ENCODE peak calls at places on chromosomes 1 and 21, in ten cellular contexts. N is mammary epithelial cell, U is hepatocyte, A is RWPE1, V is tibial nerve, C is epithelial cell of esophagus, D is ascending aorta, G is colonic mucosa, Y is psoas muscle, I is fibroblast of mammary gland. E is an unnamed sample.

GRCh38 chr1:221987860-221988520 is 246.1 kb upstream of the DUSP10 start:
- DNase-seq in N (peak; percentile 99), U (no peak), A (peak; percentile 91), V (no peak), C (peak; percentile 94), D (no peak), G (no peak), Y (no peak), I (peak; percentile 91), E (no peak)

GRCh38 chr1:150535511-150536281 is 13.5 kb upstream of the ADAMTSL4 start:
- DNase-seq in N (no peak), U (peak; percentile 6), A (no peak), V (no peak), C (peak; percentile 18), D (no peak), G (no peak), Y (peak; percentile 55), I (no peak), E (no peak)

GRCh38 chr1:10779201-10779600 is 17.2 kb downstream of the CASZ1 start:
- DNase-seq in N (peak; percentile 98), U (no peak), A (peak; percentile 89), V (no peak), C (peak; percentile 98), D (no peak), G (peak; percentile 84), Y (no peak), I (no peak), E (peak; percentile 56)

GRCh38 chr1:155078496-155079209 is at the start of gene EFNA3:
- DNase-seq in N (peak; percentile 48), U (peak; percentile 92), A (peak; percentile 84), V (peak; percentile 62), C (peak; percentile 77), D (no peak), G (peak; percentile 86), Y (peak; percentile 82), I (peak; percentile 46), E (peak; percentile 92)

GRCh38 chr1:115874497-115874896 is 33.6 kb upstream of the NHLH2 start:
- DNase-seq in N (no peak), U (no peak), A (no peak), V (no peak), C (peak; percentile 56), D (no peak), G (no peak), Y (no peak), I (no peak), E (no peak)

GRCh38 chr21:36976882-36977651 is 10.6 kb upstream of the HLCS start:
- DNase-seq in N (peak; percentile 54), U (peak; percentile 80), A (peak; percentile 62), V (peak; percentile 44), C (peak; percentile 66), D (no peak), G (no peak), Y (no peak), I (peak; percentile 82), E (no peak)

GRCh38 chr1:203166192-203166940 is 9.3 kb downstream of the MYBPH start:
- DNase-seq in N (no peak), U (peak; percentile 67), A (peak; percentile 46), V (no peak), C (peak; percentile 46), D (no peak), G (peak; percentile 59), Y (no peak), I (no peak), E (no peak)

GRCh38 chr21:27476696-27477095 is 509.8 kb upstream of the ADAMTS5 start:
- DNase-seq in N (no peak), U (peak; percentile 30), A (no peak), V (no peak), C (peak; percentile 7), D (no peak), G (no peak), Y (no peak), I (peak; percentile 68), E (no peak)

GRCh38 chr21:34764715-34765284 is 96.0 kb downstream of the CLIC6 start:
- DNase-seq in N (no peak), U (no peak), A (no peak), V (no peak), C (no peak), D (no peak), G (no peak), Y (no peak), I (no peak), E (no peak)

GRCh38 chr21:31198575-31198974 is 145.5 kb downstream of the TIAM1 start:
- DNase-seq in N (peak; percentile 38), U (peak; percentile 63), A (peak; percentile 49), V (peak; percentile 37), C (peak; percentile 63), D (no peak), G (no peak), Y (no peak), I (peak; percentile 74), E (no peak)

GRCh38 chr1:239987103-239987745 is 104.5 kb upstream of the FMN2 start:
- DNase-seq in N (peak; percentile 5), U (peak; percentile 72), A (no peak), V (peak; percentile 68), C (peak; percentile 51), D (no peak), G (peak; percentile 30), Y (no peak), I (peak; percentile 65), E (no peak)

GRCh38 chr1:200979574-200980451 is 43.7 kb downstream of the KIF21B start:
- DNase-seq in N (peak; percentile 8), U (peak; percentile 36), A (peak; percentile 66), V (no peak), C (peak; percentile 30), D (no peak), G (peak; percentile 72), Y (no peak), I (peak; percentile 19), E (no peak)

GRCh38 chr1:94105957-94106529 is 14.9 kb downstream of the ABCA4 start:
- DNase-seq in N (no peak), U (no peak), A (no peak), V (no peak), C (no peak), D (no peak), G (no peak), Y (no peak), I (peak; percentile 22), E (no peak)

GRCh38 chr1:36448530-36449051 is 1.7 kb downstream of the OSCP1 start:
- DNase-seq in N (peak; percentile 60), U (no peak), A (peak; percentile 64), V (no peak), C (peak; percentile 75), D (no peak), G (no peak), Y (no peak), I (no peak), E (no peak)

GRCh38 chr1:164982545-164982944 is 374.0 kb downstream of the LMX1A start:
- DNase-seq in N (no peak), U (no peak), A (no peak), V (no peak), C (no peak), D (no peak), G (no peak), Y (no peak), I (no peak), E (no peak)

GRCh38 chr1:90800012-90800717 is 83.1 kb upstream of the BARHL2 start:
- DNase-seq in N (no peak), U (no peak), A (no peak), V (no peak), C (no peak), D (no peak), G (no peak), Y (no peak), I (no peak), E (no peak)
- TF ChIP-seq CTCF in N (peak; percentile 6), U (no peak), A (no peak), V (no peak), C (no peak), D (no peak), G (no peak), Y (peak; percentile 20), I (no peak), E (no peak)

GRCh38 chr1:209850342-209850979 is 22.7 kb downstream of the UTP25 start:
- DNase-seq in N (peak; percentile 81), U (peak; percentile 68), A (peak; percentile 46), V (no peak), C (peak; percentile 75), D (no peak), G (no peak), Y (peak; percentile 37), I (peak; percentile 87), E (no peak)
- TF ChIP-seq CTCF in N (peak; percentile 84), U (peak; percentile 57), A (peak; percentile 60), V (peak; percentile 49), C (peak; percentile 91), D (peak; percentile 41), G (peak; percentile 32), Y (peak; percentile 37), I (peak; percentile 57), E (peak; percentile 83)

GRCh38 chr1:79681382-79681781 is 674.9 kb upstream of the ADGRL4 start:
- DNase-seq in N (no peak), U (no peak), A (no peak), V (no peak), C (no peak), D (no peak), G (no peak), Y (no peak), I (no peak), E (no peak)
- TF ChIP-seq CTCF in N (no peak), U (no peak), A (no peak), V (no peak), C (no peak), D (no peak), G (no peak), Y (no peak), I (no peak), E (no peak)

GRCh38 chr1:43984855-43985254 is 5.8 kb downstream of the B4GALT2 start:
- DNase-seq in N (no peak), U (no peak), A (no peak), V (no peak), C (no peak), D (no peak), G (no peak), Y (no peak), I (no peak), E (no peak)

GRCh38 chr1:43983253-43983904 is 4.4 kb downstream of the B4GALT2 start:
- DNase-seq in N (no peak), U (no peak), A (no peak), V (no peak), C (no peak), D (no peak), G (no peak), Y (no peak), I (no peak), E (no peak)

GRCh38 chr1:43987159-43988022 is 4.0 kb upstream of the CCDC24 start:
- DNase-seq in N (no peak), U (peak; percentile 54), A (no peak), V (no peak), C (no peak), D (no peak), G (no peak), Y (no peak), I (no peak), E (no peak)

GRCh38 chr1:43985984-43986595 is 5.3 kb upstream of the CCDC24 start:
- DNase-seq in N (no peak), U (no peak), A (no peak), V (no peak), C (peak; percentile 52), D (no peak), G (no peak), Y (no peak), I (no peak), E (no peak)

DNA sequence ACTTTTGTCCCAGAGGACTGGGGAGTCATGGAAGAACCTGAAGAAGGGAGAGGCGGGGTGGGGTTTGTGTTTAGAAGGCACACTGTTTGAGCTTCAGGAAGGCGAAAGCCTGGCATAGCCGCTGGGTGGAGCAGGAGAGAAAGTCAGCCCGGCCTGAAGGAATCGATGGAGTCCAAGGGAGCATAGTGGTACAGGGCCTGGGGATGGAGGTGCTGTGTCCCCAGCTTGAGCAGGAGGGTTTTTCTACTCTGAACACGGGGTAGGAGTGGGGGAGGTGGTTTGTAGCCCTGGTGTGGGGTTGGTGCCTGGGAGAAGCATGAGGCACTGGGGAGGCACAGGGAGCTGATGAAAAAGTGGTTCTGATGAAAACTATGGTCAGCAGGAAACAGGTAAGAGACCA is 4.7 kb upstream of the CCDC24 start:
- DNase-seq in N (no peak), U (no peak), A (no peak), V (no peak), C (no peak), D (no peak), G (peak; percentile 79), Y (no peak), I (no peak), E (no peak)
- TF ChIP-seq CTCF in N (no peak), U (no peak), A (no peak), V (no peak), C (peak; percentile 29), D (no peak), G (peak; percentile 34), Y (no peak), I (no peak), E (no peak)